ENCODE peak calls at places on chromosome 16, in four cellular contexts. I is fibroblast of villous mesenchyme; E is AG09309; P is CD8-positive, alpha-beta T cell. R is an unnamed sample.

GRCh38 chr16:56606688-56607618 is 1.4 kb upstream of the MT2A start:
- DNase-seq in I (peak; percentile 99), E (peak; percentile 95), P (peak; percentile 49), R (peak; percentile 99)

GRCh38 chr16:17299790-17300189 is 171.0 kb downstream of the XYLT1 start:
- DNase-seq in I (no peak), E (no peak), P (no peak), R (no peak)

GRCh38 chr16:66357523-66357928 is 9.0 kb upstream of the CDH5 start:
- DNase-seq in I (peak; percentile 78), E (peak; percentile 57), P (no peak), R (peak; percentile 83)

GRCh38 chr16:81601601-81602251 is 157.1 kb downstream of the CMIP start:
- DNase-seq in I (no peak), E (no peak), P (no peak), R (no peak)

GRCh38 chr16:73126453-73126853 is 78.5 kb upstream of the ZFHX3 start:
- DNase-seq in I (peak; percentile 97), E (peak; percentile 59), P (no peak), R (peak; percentile 88)

GRCh38 chr16:1310832-1311200 is 1.4 kb downstream of the UBE2I start:
- DNase-seq in I (no peak), E (no peak), P (peak; percentile 47), R (no peak)

GRCh38 chr16:89420204-89420603 is 70.2 kb downstream of the ANKRD11 start:
- DNase-seq in I (no peak), E (no peak), P (no peak), R (no peak)

GRCh38 chr16:13110124-13110796 is 208.9 kb downstream of the SHISA9 start:
- DNase-seq in I (peak; percentile 9), E (no peak), P (no peak), R (peak; percentile 86)

GRCh38 chr16:14529010-14529669 is 100.9 kb downstream of the PARN start:
- DNase-seq in I (peak; percentile 92), E (peak; percentile 86), P (peak; percentile 49), R (peak; percentile 94)

DNA sequence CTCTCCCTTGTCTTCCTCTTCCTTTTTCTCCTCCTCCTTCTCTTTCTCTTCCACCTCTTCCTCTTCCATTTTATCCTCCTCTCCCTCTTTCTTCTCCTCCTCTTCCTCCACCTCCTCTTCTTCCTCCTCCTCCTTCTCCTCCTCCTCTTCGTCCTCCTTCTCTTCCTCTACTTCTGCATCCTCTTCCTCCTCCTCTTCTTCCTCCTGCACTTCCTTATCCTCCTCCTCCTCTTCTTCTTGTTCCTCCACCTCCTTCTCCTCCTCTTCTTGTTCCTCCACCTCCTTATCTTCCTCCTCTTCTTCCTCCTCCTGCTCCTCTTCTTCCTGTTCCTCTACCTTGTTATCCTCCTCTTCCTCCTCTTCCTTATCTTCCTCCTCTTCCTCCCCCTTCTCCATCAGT is 28.8 kb upstream of the GPR139 start:
- DNase-seq in I (no peak), E (no peak), P (no peak), R (no peak)
- TF ChIP-seq CTCF in I (no peak), E (no peak), P (no peak), R (no peak)

DNA sequence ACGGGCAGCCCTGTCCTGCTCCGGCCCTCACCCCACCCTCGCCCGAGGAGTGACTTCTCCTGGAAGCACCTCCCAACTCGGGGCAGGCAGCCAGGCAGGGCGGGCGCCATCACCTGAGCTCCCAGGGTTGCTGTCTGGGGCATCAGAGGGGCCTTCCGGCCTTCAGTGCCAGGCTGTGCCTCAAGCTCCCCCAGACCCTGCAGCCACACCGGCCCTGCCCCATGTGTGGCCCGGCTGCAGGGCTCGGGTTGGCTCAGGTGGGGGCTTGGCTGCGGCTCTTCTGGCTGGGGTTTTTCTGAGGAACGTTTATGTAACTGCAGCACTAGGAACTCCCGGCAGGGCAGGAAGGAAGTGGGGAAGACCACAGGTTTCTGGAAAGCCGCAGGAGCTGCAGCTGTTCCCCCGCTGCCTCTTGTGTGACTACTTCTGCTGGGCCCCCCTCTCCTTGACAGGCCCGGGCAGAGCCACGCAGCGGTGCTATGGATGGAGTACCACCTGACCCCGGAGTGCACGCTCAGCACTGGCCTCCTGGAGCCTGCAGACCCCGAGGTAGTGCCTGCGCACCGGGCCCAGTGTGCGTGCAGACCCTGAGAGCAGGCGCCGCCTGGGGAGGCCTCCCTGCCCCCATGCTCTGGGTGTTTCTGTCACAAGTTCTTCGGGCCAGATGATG is 45.6 kb downstream of the PRMT7 start:
- DNase-seq in I (no peak), E (no peak), P (peak; percentile 83), R (no peak)
- TF ChIP-seq CTCF in I (no peak), E (no peak), P (no peak), R (no peak)

GRCh38 chr16:67445126-67445426 is 14.2 kb downstream of the HSD11B2 start:
- DNase-seq in I (no peak), E (no peak), P (no peak), R (no peak)

GRCh38 chr16:67444259-67445125 is 13.6 kb downstream of the HSD11B2 start:
- DNase-seq in I (no peak), E (no peak), P (no peak), R (no peak)

GRCh38 chr16:67446968-67447507 is 16.1 kb downstream of the HSD11B2 start:
- DNase-seq in I (no peak), E (no peak), P (no peak), R (no peak)

GRCh38 chr16:67445913-67446907 is 15.3 kb downstream of the HSD11B2 start:
- DNase-seq in I (peak; percentile 79), E (no peak), P (no peak), R (no peak)

DNA sequence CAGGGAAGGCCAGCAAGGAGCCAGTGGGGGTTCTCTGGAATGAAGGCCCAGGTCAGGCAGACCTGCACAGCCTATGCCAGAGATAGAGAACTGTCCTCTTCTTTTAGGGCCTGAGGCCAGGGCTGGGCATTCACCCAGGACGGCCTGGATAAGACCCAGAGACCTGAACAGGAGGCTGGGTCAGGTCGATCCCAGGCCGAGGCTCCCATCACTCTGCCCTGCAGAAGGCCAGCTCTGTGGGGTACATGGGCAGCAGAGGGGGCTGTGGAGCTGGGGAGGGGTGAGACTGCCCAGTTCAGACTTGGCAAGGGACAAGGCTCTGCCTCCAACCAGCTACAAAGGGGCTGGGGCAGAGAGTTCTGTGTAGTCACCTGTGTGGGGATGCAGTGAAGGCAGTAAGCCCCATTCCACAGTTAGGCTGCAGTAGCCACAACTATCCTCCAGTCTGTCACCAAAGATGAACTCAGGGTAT is 14.6 kb downstream of the HSD11B2 start:
- DNase-seq in I (no peak), E (no peak), P (no peak), R (no peak)
- TF ChIP-seq CTCF in I (peak; percentile 12), E (no peak), P (no peak), R (no peak)

GRCh38 chr16:62190426-62190825 is 154.2 kb upstream of the CDH8 start:
- DNase-seq in I (no peak), E (no peak), P (no peak), R (no peak)
- TF ChIP-seq CTCF in I (no peak), E (peak; percentile 24), P (no peak), R (peak; percentile 14)

DNA sequence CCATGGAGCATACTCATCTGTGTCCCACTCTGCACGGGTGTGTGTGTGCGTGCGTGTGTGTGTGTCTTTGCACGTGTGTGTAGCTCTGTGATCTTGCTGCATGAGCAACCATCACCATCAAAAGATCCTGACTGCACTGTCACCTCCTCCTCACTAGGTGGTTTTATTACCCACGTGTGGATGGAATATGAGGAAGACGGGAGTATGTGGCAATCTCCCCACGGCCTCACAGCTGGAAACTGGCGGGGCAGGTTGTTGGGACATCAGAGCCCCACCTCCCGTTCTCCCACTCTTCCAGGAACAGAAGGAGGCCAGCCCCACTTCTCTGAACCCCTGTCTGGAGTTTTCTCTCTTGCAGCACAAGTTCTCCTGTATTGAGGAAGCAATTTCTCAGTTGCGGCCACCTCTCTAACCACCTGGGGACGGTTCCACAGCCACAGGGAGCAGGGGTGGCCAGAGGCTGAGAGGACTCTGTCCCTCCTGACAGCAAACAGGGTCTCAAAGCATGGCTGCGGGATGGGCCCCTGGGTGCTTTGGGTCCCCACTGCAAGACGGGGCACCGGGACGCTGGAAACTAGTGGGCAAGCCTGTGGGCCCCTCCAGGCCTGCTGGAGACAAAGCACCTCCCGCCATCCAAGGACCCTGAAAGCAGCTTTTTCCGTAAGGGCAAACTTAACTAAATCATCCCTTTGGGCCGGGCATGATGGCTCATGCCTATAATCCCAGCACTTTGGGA is 27.9 kb upstream of the ATP2C2 start:
- DNase-seq in I (peak; percentile 20), E (no peak), P (no peak), R (no peak)
- TF ChIP-seq CTCF in I (no peak), E (no peak), P (no peak), R (no peak)

GRCh38 chr16:67928561-67929364 is 2.9 kb downstream of the CTRL start:
- DNase-seq in I (peak; percentile 54), E (no peak), P (peak; percentile 75), R (peak; percentile 49)

GRCh38 chr16:67928147-67928546 is 3.5 kb downstream of the CTRL start:
- DNase-seq in I (no peak), E (no peak), P (peak; percentile 10), R (no peak)

GRCh38 chr16:67924140-67924906 is 7.3 kb downstream of the CTRL start:
- DNase-seq in I (no peak), E (no peak), P (peak; percentile 13), R (no peak)

GRCh38 chr16:67927131-67927941 is 4.3 kb downstream of the CTRL start:
- DNase-seq in I (no peak), E (no peak), P (peak; percentile 10), R (no peak)

GRCh38 chr16:67926181-67926742 is 5.4 kb downstream of the CTRL start:
- DNase-seq in I (no peak), E (no peak), P (peak; percentile 2), R (no peak)
- TF ChIP-seq CTCF in I (no peak), E (no peak), P (no peak), R (no peak)

DNA sequence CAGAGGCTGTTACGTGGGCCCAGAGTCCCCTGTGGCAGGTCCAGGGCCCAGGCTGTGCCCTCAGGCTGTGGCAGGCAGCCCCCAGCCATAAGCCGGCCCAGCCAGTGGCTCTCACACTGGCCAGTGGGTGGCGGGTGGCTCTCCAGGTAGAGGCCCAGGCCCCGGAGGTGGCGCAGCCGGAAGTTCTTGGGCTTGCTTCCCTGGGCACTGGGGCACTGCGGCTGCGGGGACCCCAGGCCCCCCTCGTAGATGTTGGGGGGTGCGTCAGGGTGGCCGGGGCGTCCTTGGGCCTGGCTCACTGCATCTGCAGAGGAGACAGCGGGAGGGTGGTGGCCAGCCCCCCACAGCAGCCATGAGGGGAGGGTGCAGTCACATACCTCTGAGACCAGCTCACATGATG is 715 bp downstream of the C16orf90 start:
- DNase-seq in I (no peak), E (no peak), P (no peak), R (no peak)
- TF ChIP-seq CTCF in I (no peak), E (no peak), P (no peak), R (no peak)

GRCh38 chr16:2428051-2428786 is 1.0 kb upstream of the CCNF start:
- DNase-seq in I (peak; percentile 26), E (no peak), P (no peak), R (no peak)

GRCh38 chr16:2428787-2429036 is 535 bp upstream of the CCNF start:
- DNase-seq in I (no peak), E (no peak), P (no peak), R (no peak)

GRCh38 chr16:2427526-2427925 is 1.7 kb upstream of the CCNF start:
- DNase-seq in I (no peak), E (no peak), P (no peak), R (no peak)

GRCh38 chr16:2429771-2430663 is 770 bp downstream of the CCNF start:
- DNase-seq in I (peak; percentile 20), E (no peak), P (no peak), R (no peak)

GRCh38 chr16:2429037-2429770 is at the start of gene CCNF:
- DNase-seq in I (peak; percentile 95), E (peak; percentile 69), P (peak; percentile 97), R (peak; percentile 93)
- TF ChIP-seq CTCF in I (no peak), E (no peak), P (no peak), R (no peak)

R was measured in AG10803.